ENCODE peak calls at places on chromosomes 3 and 15, in four cellular contexts. One of them, this sample, is unnamed.

GRCh38 chr3:78343221-78343620 is 1303.3 kb downstream of the ROBO2 start:
- DNase-seq in WTC11: no peak
- DNase-seq in A549: no peak
- DNase-seq in HepG2: no peak
- DNase-seq in this sample: no peak

GRCh38 chr3:70615286-70615685 is 302.8 kb upstream of the MDFIC2 start:
- DNase-seq in HepG2: no peak
- DNase-seq in A549: no peak
- DNase-seq in WTC11: peak
- DNase-seq in this sample: no peak

GRCh38 chr3:183807881-183808280 is 17.5 kb downstream of the MAP6D1 start:
- DNase-seq in HepG2: no peak
- DNase-seq in WTC11: no peak
- DNase-seq in A549: no peak
- DNase-seq in this sample: no peak

GRCh38 chr3:149016669-149017541 is 25.6 kb downstream of the GYG1 start:
- DNase-seq in HepG2: no peak
- DNase-seq in A549: no peak
- DNase-seq in WTC11: no peak
- DNase-seq in this sample: no peak

GRCh38 chr3:106473576-106474506 is 605.0 kb upstream of the CBLB start:
- DNase-seq in A549: no peak
- DNase-seq in WTC11: no peak
- DNase-seq in HepG2: no peak
- DNase-seq in this sample: no peak

GRCh38 chr3:113712129-113712528 is 15.7 kb upstream of the USF3 start:
- DNase-seq in WTC11: no peak
- DNase-seq in HepG2: no peak
- DNase-seq in A549: no peak
- DNase-seq in this sample: no peak

GRCh38 chr3:141498592-141499223 is 11.9 kb downstream of the RASA2 start:
- DNase-seq in HepG2: no peak
- DNase-seq in WTC11: no peak
- DNase-seq in A549: no peak
- DNase-seq in this sample: no peak

GRCh38 chr3:143849854-143850549 is 1.7 kb upstream of the SLC9A9 start:
- DNase-seq in WTC11: no peak
- DNase-seq in A549: no peak
- DNase-seq in HepG2: no peak
- DNase-seq in this sample: no peak

GRCh38 chr3:153970735-153971347 is 150.3 kb upstream of the ARHGEF26 start:
- DNase-seq in HepG2: no peak
- DNase-seq in A549: peak
- DNase-seq in WTC11: no peak
- DNase-seq in this sample: no peak

GRCh38 chr3:77038928-77039605 is 832 bp upstream of the ROBO2 start:
- DNase-seq in HepG2: no peak
- DNase-seq in A549: no peak
- DNase-seq in WTC11: peak
- DNase-seq in this sample: peak

GRCh38 chr3:137692803-137693431 is 71.2 kb upstream of the SOX14 start:
- DNase-seq in HepG2: peak
- DNase-seq in A549: peak
- DNase-seq in WTC11: peak
- DNase-seq in this sample: peak

GRCh38 chr3:35565048-35565447 is 74.3 kb upstream of the ARPP21 start:
- DNase-seq in WTC11: no peak
- DNase-seq in A549: no peak
- DNase-seq in HepG2: no peak
- DNase-seq in this sample: no peak

GRCh38 chr3:195060217-195060481 is 210.8 kb downstream of the XXYLT1 start:
- DNase-seq in WTC11: no peak
- DNase-seq in A549: no peak
- DNase-seq in HepG2: no peak
- DNase-seq in this sample: no peak

GRCh38 chr3:17935217-17935616 is 192.8 kb upstream of the TBC1D5 start:
- DNase-seq in A549: no peak
- DNase-seq in WTC11: no peak
- DNase-seq in HepG2: no peak
- DNase-seq in this sample: no peak

GRCh38 chr3:7307410-7307809 is 446.5 kb downstream of the GRM7 start:
- DNase-seq in WTC11: no peak
- DNase-seq in HepG2: no peak
- DNase-seq in A549: no peak
- DNase-seq in this sample: no peak

GRCh38 chr3:130839815-130840214 is 54.1 kb upstream of the ATP2C1 start:
- DNase-seq in WTC11: peak
- DNase-seq in A549: no peak
- DNase-seq in HepG2: no peak
- DNase-seq in this sample: no peak

DNA sequence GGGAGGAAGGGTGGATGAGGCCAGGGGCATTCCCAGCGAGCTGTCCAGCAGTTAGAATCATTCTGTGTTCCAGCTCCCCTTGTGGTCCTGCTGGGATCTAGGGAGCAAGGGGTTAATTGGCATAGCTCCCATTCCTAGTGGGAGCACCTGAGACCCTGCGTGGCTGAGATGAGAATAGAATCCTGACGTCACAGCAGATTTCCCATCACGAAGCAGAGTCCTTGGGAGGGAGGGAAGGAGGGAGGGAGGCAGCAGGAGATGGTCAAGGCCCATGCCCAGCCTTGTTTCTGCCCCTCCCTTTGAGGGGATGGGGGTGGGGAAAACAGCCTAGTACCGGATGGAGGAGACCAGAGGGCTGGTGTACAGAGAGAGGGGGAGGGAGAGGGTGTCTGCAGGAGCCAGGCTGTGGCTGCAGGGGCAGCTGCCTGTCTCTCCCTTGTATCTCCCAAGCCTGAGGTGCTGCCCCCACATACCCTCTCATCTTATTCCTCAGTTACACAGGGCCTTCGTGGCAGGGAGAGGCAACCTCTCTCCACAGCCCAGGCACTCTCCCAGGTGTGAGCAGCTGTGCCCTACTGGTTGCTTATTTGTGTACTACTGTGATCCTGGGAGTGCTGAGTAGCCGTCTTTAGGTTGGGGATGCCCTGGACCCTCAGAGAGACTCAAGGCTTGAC is 5.4 kb downstream of the TYRO3 start:
- DNase-seq in WTC11: peak
- DNase-seq in HepG2: peak
- DNase-seq in A549: no peak
- DNase-seq in this sample: peak
- TF ChIP-seq NR3C1 in WTC11: no peak
- TF ChIP-seq NR3C1 in HepG2: no peak
- TF ChIP-seq NR3C1 in A549: no peak
- TF ChIP-seq NR3C1 in this sample: no peak

GRCh38 chr3:189308594-189308993 is 136.8 kb downstream of the TPRG1 start:
- DNase-seq in WTC11: no peak
- DNase-seq in A549: no peak
- DNase-seq in HepG2: no peak
- DNase-seq in this sample: no peak

GRCh38 chr3:189307963-189308362 is 136.2 kb downstream of the TPRG1 start:
- DNase-seq in A549: no peak
- DNase-seq in HepG2: no peak
- DNase-seq in WTC11: no peak
- DNase-seq in this sample: no peak

GRCh38 chr3:189304465-189305341 is 132.9 kb downstream of the TPRG1 start:
- DNase-seq in A549: peak
- DNase-seq in HepG2: no peak
- DNase-seq in WTC11: peak
- DNase-seq in this sample: no peak

GRCh38 chr3:189303584-189303983 is 131.8 kb downstream of the TPRG1 start:
- DNase-seq in HepG2: no peak
- DNase-seq in A549: peak
- DNase-seq in WTC11: no peak
- DNase-seq in this sample: no peak

GRCh38 chr3:189305412-189305811 is 133.6 kb downstream of the TPRG1 start:
- DNase-seq in A549: no peak
- DNase-seq in WTC11: no peak
- DNase-seq in HepG2: no peak
- DNase-seq in this sample: no peak
- TF ChIP-seq NR3C1 in A549: no peak
- TF ChIP-seq NR3C1 in WTC11: no peak
- TF ChIP-seq NR3C1 in HepG2: no peak
- TF ChIP-seq NR3C1 in this sample: no peak

GRCh38 chr15:34841220-34841841 is 46.0 kb upstream of the ACTC1 start:
- DNase-seq in A549: no peak
- DNase-seq in WTC11: no peak
- DNase-seq in HepG2: no peak
- DNase-seq in this sample: no peak
- TF ChIP-seq NR3C1 in A549: no peak
- TF ChIP-seq NR3C1 in WTC11: no peak
- TF ChIP-seq NR3C1 in HepG2: no peak
- TF ChIP-seq NR3C1 in this sample: no peak

DNA sequence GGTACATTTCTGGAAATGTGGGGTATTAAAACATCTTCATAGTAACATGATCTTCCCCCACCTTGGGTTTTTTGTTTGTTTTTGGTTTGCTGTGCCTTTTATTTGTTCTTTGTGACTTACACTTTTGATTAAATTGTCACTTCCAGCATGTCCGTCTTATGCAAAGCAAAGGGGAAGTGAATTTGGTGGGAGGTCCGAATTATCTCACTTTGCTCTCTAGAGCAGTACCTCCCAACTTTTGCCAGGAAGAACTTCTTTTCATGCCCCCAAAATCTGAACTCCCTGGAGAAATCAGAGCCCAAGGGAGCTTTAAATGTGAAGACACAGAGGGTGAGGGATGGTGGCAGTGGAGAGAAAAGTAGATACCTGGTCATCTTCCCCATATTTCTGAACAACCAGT is 173.1 kb downstream of the IL5RA start:
- DNase-seq in WTC11: no peak
- DNase-seq in HepG2: no peak
- DNase-seq in A549: no peak
- DNase-seq in this sample: no peak
- TF ChIP-seq NR3C1 in WTC11: no peak
- TF ChIP-seq NR3C1 in HepG2: no peak
- TF ChIP-seq NR3C1 in A549: no peak
- TF ChIP-seq NR3C1 in this sample: no peak

GRCh38 chr3:14494973-14495300 is 45.2 kb downstream of the GRIP2 start:
- DNase-seq in WTC11: no peak
- DNase-seq in A549: no peak
- DNase-seq in HepG2: no peak
- DNase-seq in this sample: no peak
- TF ChIP-seq NR3C1 in WTC11: no peak
- TF ChIP-seq NR3C1 in A549: no peak
- TF ChIP-seq NR3C1 in HepG2: no peak
- TF ChIP-seq NR3C1 in this sample: no peak

DNA sequence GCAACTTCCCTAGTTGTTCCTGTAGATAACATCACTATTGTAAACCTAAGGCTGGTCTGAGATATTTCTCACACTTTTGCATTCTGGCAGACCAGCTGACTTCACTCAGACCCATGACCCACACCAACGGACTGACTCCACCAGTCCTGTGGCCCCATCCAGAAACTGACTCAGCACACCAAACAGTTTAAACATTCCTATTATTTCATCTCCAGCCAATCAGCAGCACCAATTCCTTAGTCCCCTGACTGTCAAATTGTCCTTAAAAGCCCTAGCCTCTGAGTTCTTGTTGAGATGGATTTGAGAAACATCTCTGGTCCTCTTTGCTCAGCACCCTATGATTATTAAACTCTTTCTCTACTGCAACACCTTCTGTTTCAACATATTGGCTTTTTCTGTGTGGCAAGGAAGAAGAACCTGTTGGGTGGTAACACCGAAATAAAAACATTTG is 12.2 kb upstream of the IDH2 start:
- DNase-seq in A549: peak
- DNase-seq in WTC11: no peak
- DNase-seq in HepG2: no peak
- DNase-seq in this sample: no peak
- TF ChIP-seq NR3C1 in A549: no peak
- TF ChIP-seq NR3C1 in WTC11: no peak
- TF ChIP-seq NR3C1 in HepG2: no peak
- TF ChIP-seq NR3C1 in this sample: no peak

GRCh38 chr3:59265566-59265965 is 215.7 kb upstream of the CFAP20DC start:
- DNase-seq in HepG2: no peak
- DNase-seq in WTC11: no peak
- DNase-seq in A549: no peak
- DNase-seq in this sample: no peak

GRCh38 chr3:59264366-59264765 is 214.5 kb upstream of the CFAP20DC start:
- DNase-seq in WTC11: no peak
- DNase-seq in A549: no peak
- DNase-seq in HepG2: no peak
- DNase-seq in this sample: no peak

GRCh38 chr3:59261009-59261408 is 211.2 kb upstream of the CFAP20DC start:
- DNase-seq in WTC11: no peak
- DNase-seq in A549: no peak
- DNase-seq in HepG2: no peak
- DNase-seq in this sample: no peak

GRCh38 chr3:59263152-59263551 is 213.3 kb upstream of the CFAP20DC start:
- DNase-seq in HepG2: no peak
- DNase-seq in A549: no peak
- DNase-seq in WTC11: no peak
- DNase-seq in this sample: no peak

GRCh38 chr3:59262076-59262498 is 212.3 kb upstream of the CFAP20DC start:
- DNase-seq in HepG2: no peak
- DNase-seq in A549: no peak
- DNase-seq in WTC11: no peak
- DNase-seq in this sample: no peak
- TF ChIP-seq NR3C1 in HepG2: no peak
- TF ChIP-seq NR3C1 in A549: no peak
- TF ChIP-seq NR3C1 in WTC11: no peak
- TF ChIP-seq NR3C1 in this sample: no peak

GRCh38 chr3:45644467-45645201 is 44.6 kb upstream of the SACM1L start:
- DNase-seq in WTC11: no peak
- DNase-seq in A549: peak
- DNase-seq in HepG2: no peak
- DNase-seq in this sample: no peak
- TF ChIP-seq NR3C1 in WTC11: no peak
- TF ChIP-seq NR3C1 in A549: no peak
- TF ChIP-seq NR3C1 in HepG2: no peak
- TF ChIP-seq NR3C1 in this sample: no peak

This sample was measured in K562.